ENCODE peak calls at places on chromosomes 7 and 10, in eight cellular contexts. D is upper lobe of left lung, M is suprapubic skin, W is ovary, F is stomach, G is HepG2, Z is A549, U is sigmoid colon. C is an unnamed sample.

GRCh38 chr7:91636728-91637127 is 243.8 kb downstream of the MTERF1 start:
- DNase-seq in Z (no peak), W (no peak), U (no peak), F (no peak), G (no peak), D (no peak), M (no peak), C (no peak)

GRCh38 chr7:108004220-108005142 is 1.5 kb upstream of the LAMB1 start:
- DNase-seq in W (no peak), U (peak; percentile 65), G (peak; percentile 88), Z (peak; percentile 79), F (no peak), D (no peak), M (no peak), C (no peak)

GRCh38 chr10:29676732-29677131 is 42.0 kb upstream of the SVIL start:
- DNase-seq in M (no peak), F (no peak), D (no peak), Z (no peak), U (no peak), W (no peak), G (no peak), C (no peak)

GRCh38 chr10:121157998-121158397 is 306.8 kb downstream of the WDR11 start:
- DNase-seq in M (no peak), F (peak; percentile 30), U (no peak), W (no peak), D (peak; percentile 56), G (no peak), Z (no peak), C (peak; percentile 74)

GRCh38 chr10:78539247-78539766 is 505.6 kb downstream of the RPS24 start:
- DNase-seq in U (peak; percentile 51), G (peak; percentile 83), Z (no peak), W (no peak), F (no peak), D (no peak), M (peak; percentile 55), C (no peak)

GRCh38 chr7:151007469-151007898 is 16.7 kb downstream of the NOS3 start:
- DNase-seq in W (no peak), M (no peak), F (no peak), G (no peak), U (no peak), Z (no peak), D (no peak), C (no peak)

GRCh38 chr7:142496545-142496991 is 238.7 kb upstream of the PRSS58 start:
- DNase-seq in M (no peak), F (no peak), Z (peak; percentile 39), U (no peak), D (no peak), G (peak; percentile 18), W (no peak), C (no peak)

GRCh38 chr7:80478683-80479082 is 33.2 kb downstream of the GNAT3 start:
- DNase-seq in F (no peak), U (no peak), M (no peak), G (no peak), Z (peak; percentile 53), W (no peak), D (no peak), C (no peak)

GRCh38 chr7:43004076-43004475 is 71.9 kb downstream of the MRPL32 start:
- DNase-seq in W (no peak), Z (no peak), G (no peak), D (no peak), F (no peak), M (no peak), U (no peak), C (no peak)

GRCh38 chr10:71268751-71269150 is 50.3 kb upstream of the SLC29A3 start:
- DNase-seq in U (no peak), M (no peak), D (no peak), Z (no peak), F (no peak), G (no peak), W (no peak), C (no peak)

GRCh38 chr10:78520737-78521430 is 487.2 kb downstream of the RPS24 start:
- DNase-seq in D (peak; percentile 22), W (no peak), Z (peak; percentile 85), G (peak; percentile 96), U (no peak), M (peak; percentile 13), F (no peak), C (no peak)

GRCh38 chr7:45102785-45103712 is 8.4 kb downstream of the TBRG4 start:
- DNase-seq in M (no peak), G (no peak), U (peak; percentile 46), W (peak; percentile 9), F (no peak), Z (no peak), D (no peak), C (no peak)

GRCh38 chr10:69201045-69201444 is 19.1 kb upstream of the HKDC1 start:
- DNase-seq in F (no peak), D (no peak), U (no peak), G (no peak), Z (no peak), W (no peak), M (no peak), C (no peak)

GRCh38 chr10:75111906-75112703 is 649 bp downstream of the SAMD8 start:
- DNase-seq in G (peak; percentile 48), W (peak; percentile 70), F (peak; percentile 50), Z (peak; percentile 60), M (peak; percentile 86), U (peak; percentile 86), D (peak; percentile 50), C (peak; percentile 36)

DNA sequence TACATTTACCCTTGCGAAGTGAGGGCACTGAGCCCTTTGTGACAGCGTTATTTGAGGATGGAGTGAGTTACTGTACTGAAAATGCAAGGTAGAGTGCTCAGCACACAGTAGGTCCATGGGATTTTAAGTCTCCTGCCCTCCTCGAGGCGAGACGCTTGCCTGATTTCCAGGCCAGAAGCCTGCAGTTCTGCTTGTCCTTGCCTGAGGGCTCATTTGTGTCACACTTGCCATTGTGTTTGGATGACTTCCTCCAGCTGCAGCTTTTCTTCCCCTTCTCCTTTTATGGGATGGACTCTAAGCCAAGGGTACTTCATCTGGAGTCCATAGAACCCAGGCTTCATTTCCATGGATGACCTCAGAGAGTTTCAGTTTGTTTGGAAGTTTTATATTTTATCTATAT is 304.3 kb upstream of the BMPER start:
- DNase-seq in F (no peak), G (no peak), U (no peak), W (no peak), D (no peak), Z (no peak), M (no peak), C (no peak)
- TF ChIP-seq EP300 in F (no peak), G (no peak), U (no peak), W (no peak), D (no peak), Z (no peak), M (no peak), C (no peak)

GRCh38 chr10:96377816-96378294 is 19.1 kb upstream of the OPALIN start:
- DNase-seq in W (peak; percentile 41), F (no peak), U (peak; percentile 97), D (no peak), G (peak; percentile 12), M (no peak), Z (no peak), C (no peak)
- TF ChIP-seq CTCF in W (no peak), F (no peak), U (no peak), D (no peak), G (peak; percentile 14), M (no peak), Z (no peak), C (no peak)

GRCh38 chr7:1851731-1852531 is 181.9 kb downstream of the ELFN1 start:
- DNase-seq in M (peak; percentile 72), U (peak; percentile 55), Z (no peak), G (no peak), D (no peak), F (peak; percentile 72), W (no peak), C (no peak)

GRCh38 chr7:1849351-1849951 is 179.4 kb downstream of the ELFN1 start:
- DNase-seq in U (peak; percentile 60), D (no peak), W (no peak), F (no peak), G (no peak), Z (no peak), M (no peak), C (no peak)

GRCh38 chr7:1848911-1849311 is 178.8 kb downstream of the ELFN1 start:
- DNase-seq in W (no peak), U (no peak), F (no peak), D (no peak), Z (no peak), M (no peak), G (no peak), C (no peak)

GRCh38 chr7:1850976-1851571 is 181.0 kb downstream of the ELFN1 start:
- DNase-seq in D (no peak), M (peak; percentile 75), G (no peak), F (no peak), Z (no peak), U (peak; percentile 56), W (no peak), C (no peak)

DNA sequence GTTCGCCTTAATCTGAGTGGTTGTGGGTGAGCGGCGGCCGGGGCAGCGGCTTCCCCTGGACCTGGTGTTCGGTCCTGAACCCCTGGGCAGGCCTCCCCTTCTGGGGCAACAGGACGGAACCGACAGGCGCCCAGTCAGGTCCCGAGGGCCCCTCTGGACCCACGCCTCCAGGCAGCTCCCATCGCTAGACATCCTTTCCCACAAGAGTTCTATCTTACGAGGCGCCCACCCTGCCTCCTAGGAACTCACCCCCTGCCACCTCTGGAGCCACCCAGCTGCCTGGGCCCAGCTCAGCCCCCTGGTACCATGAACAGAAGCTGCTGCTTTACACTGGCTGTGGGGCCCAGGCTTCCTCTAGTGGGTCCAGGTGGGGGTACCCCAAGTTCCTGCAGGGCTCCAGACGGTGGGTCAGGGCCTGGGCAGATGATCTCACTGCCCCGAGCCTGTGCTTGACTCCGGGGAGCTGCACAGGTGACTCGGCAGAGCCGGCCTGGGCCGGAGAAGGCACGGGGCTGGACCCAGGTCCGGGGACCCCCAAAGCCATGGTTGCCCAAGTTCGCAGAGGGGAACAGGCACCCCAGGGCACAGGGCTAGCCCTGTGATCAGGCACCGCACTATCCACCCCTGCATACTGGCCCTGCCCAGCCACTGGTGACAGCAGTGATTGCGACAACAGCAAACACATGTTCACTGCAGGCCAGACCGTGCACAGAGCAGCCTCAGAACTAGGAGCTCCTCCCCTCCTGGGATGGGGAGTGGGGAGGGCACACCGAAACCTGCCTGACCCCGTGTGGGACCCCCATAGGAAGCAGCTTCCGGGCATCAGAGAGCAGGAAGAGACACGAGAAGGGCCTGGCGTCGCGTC is 180.3 kb downstream of the ELFN1 start:
- DNase-seq in Z (no peak), G (no peak), W (no peak), D (no peak), M (no peak), F (no peak), U (peak; percentile 58), C (no peak)
- TF ChIP-seq EP300 in Z (no peak), G (no peak), W (no peak), D (no peak), M (no peak), F (no peak), U (no peak), C (no peak)

DNA sequence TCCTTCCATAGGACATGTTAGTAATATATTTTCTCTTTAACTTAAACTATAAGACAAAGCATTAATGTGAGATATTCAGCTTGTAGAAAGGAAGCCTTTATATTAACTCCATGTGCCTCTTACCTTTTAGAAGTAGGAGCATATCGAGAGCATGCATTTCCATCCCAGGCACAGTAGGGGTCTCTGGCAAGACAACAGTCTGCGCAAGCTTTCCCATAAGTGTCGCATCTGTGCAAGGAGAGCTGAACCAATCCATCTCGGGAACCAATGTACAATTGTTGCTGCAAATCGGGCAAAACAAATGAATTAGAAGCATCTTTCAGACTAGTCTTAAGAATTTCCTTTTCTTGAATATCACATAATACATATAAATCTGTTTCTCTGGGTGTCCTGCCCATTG is 171.9 kb downstream of the SEMA3D start:
- DNase-seq in M (no peak), F (no peak), D (no peak), W (no peak), G (peak; percentile 13), U (no peak), Z (peak; percentile 16), C (no peak)
- TF ChIP-seq CTCF in M (no peak), F (no peak), D (no peak), W (no peak), G (no peak), U (no peak), Z (no peak), C (no peak)